ENCODE peak calls at places on chromosome 7, in five cellular contexts. U, G, S, H and C are unnamed samples.

GRCh38 chr7:28088032-28088431 is 92.6 kb downstream of the JAZF1 start:
- DNase-seq in G (no peak), S (no peak), H (no peak), U (no peak), C (no peak)

GRCh38 chr7:149209518-149210269 is 14.3 kb downstream of the ZNF282 start:
- DNase-seq in G (peak), S (no peak), H (no peak), U (peak), C (peak)

GRCh38 chr7:108114117-108114841 is 15.9 kb downstream of the LAMB4 start:
- DNase-seq in H (no peak), S (no peak), U (peak), G (peak), C (peak)

GRCh38 chr7:80760292-80760691 is 121.8 kb downstream of the CD36 start:
- DNase-seq in U (no peak), S (no peak), H (no peak), G (no peak), C (no peak)

GRCh38 chr7:139651308-139651707 is 126.5 kb downstream of the HIPK2 start:
- DNase-seq in S (no peak), U (peak), G (no peak), H (no peak), C (no peak)

GRCh38 chr7:101746311-101746710 is 71.1 kb upstream of the CUX1 start:
- DNase-seq in H (no peak), G (no peak), U (no peak), S (no peak), C (no peak)

GRCh38 chr7:18808026-18808425 is 309.4 kb downstream of the TWIST1 start:
- DNase-seq in H (no peak), G (no peak), S (no peak), U (no peak), C (no peak)

GRCh38 chr7:150379590-150380379 is 655 bp downstream of the ZNF775 start:
- DNase-seq in H (no peak), U (peak), S (no peak), G (no peak), C (peak)

GRCh38 chr7:130959743-130960207 is 225.8 kb upstream of the KLF14 start:
- DNase-seq in U (peak), G (peak), S (no peak), H (no peak), C (peak)

GRCh38 chr7:128053023-128053422 is 21.8 kb upstream of the LRRC4 start:
- DNase-seq in H (no peak), U (peak), G (peak), S (no peak), C (peak)

GRCh38 chr7:159144756-159145543 is at the start of gene VIPR2:
- DNase-seq in S (peak), U (peak), H (peak), G (no peak), C (no peak)

GRCh38 chr7:157870644-157871290 is 534.0 kb downstream of the DNAJB6 start:
- DNase-seq in S (no peak), U (no peak), H (no peak), G (no peak), C (no peak)

GRCh38 chr7:157464971-157465481 is 128.2 kb downstream of the DNAJB6 start:
- DNase-seq in G (no peak), H (no peak), U (no peak), S (no peak), C (no peak)

GRCh38 chr7:71096341-71096740 is 35.6 kb upstream of the GALNT17 start:
- DNase-seq in H (no peak), U (no peak), G (no peak), S (no peak), C (no peak)

GRCh38 chr7:37344886-37345579 is 103.6 kb downstream of the ELMO1 start:
- DNase-seq in G (no peak), H (no peak), U (no peak), S (no peak), C (no peak)

GRCh38 chr7:156753630-156754029 is 113.1 kb downstream of the RNF32 start:
- DNase-seq in H (no peak), S (no peak), G (no peak), U (no peak), C (no peak)

GRCh38 chr7:22487978-22488642 is 11.9 kb downstream of the STEAP1B start:
- DNase-seq in H (no peak), G (no peak), U (no peak), S (no peak), C (peak)

GRCh38 chr7:158676171-158676840 is 28.3 kb downstream of the NCAPG2 start:
- DNase-seq in S (no peak), H (no peak), U (no peak), G (no peak), C (no peak)

GRCh38 chr7:409344-410281 is 110.0 kb downstream of the PDGFA start:
- DNase-seq in S (no peak), G (no peak), U (no peak), H (peak), C (no peak)

GRCh38 chr7:128045766-128046165 is 14.5 kb upstream of the LRRC4 start:
- DNase-seq in G (no peak), U (peak), H (no peak), S (no peak), C (no peak)

GRCh38 chr7:64562246-64562620 is 638 bp downstream of the ZNF680 start:
- DNase-seq in S (no peak), U (no peak), G (peak), H (no peak), C (no peak)

GRCh38 chr7:19772858-19773337 is 519 bp downstream of the TMEM196 start:
- DNase-seq in S (no peak), G (peak), U (peak), H (no peak), C (peak)

GRCh38 chr7:155225095-155225494 is 72.6 kb upstream of the INSIG1 start:
- DNase-seq in G (no peak), U (no peak), S (no peak), H (no peak), C (no peak)

GRCh38 chr7:17913250-17913649 is 27.0 kb downstream of the SNX13 start:
- DNase-seq in S (no peak), G (no peak), U (no peak), H (no peak), C (peak)

GRCh38 chr7:136900005-136900404 is 31.6 kb downstream of the CHRM2 start:
- DNase-seq in U (no peak), H (no peak), G (no peak), S (no peak), C (no peak)

GRCh38 chr7:16089191-16089590 is 332.1 kb downstream of the CRPPA start:
- DNase-seq in S (no peak), G (no peak), H (no peak), U (no peak), C (no peak)

GRCh38 chr7:132750530-132751281 is 174.4 kb upstream of the PLXNA4 start:
- DNase-seq in H (no peak), U (no peak), G (no peak), S (no peak), C (no peak)

GRCh38 chr7:155576416-155576815 is 30.1 kb upstream of the CNPY1 start:
- DNase-seq in S (no peak), G (no peak), H (peak), U (no peak), C (no peak)

GRCh38 chr7:151248191-151249033 is at the start of gene SMARCD3:
- DNase-seq in G (peak), U (peak), S (peak), H (peak), C (peak)

GRCh38 chr7:28808786-28809533 is 149.2 kb downstream of the TRIL start:
- DNase-seq in G (no peak), S (no peak), U (no peak), H (no peak), C (no peak)

GRCh38 chr7:24756989-24757798 is at the start of gene GSDME:
- DNase-seq in H (peak), S (peak), U (peak), G (peak), C (peak)

GRCh38 chr7:106063692-106064091 is 48.4 kb downstream of the SYPL1 start:
- DNase-seq in U (no peak), H (no peak), G (no peak), S (no peak), C (no peak)

GRCh38 chr7:2873686-2874551 is 29.8 kb upstream of the GNA12 start:
- DNase-seq in H (no peak), U (peak), S (no peak), G (peak), C (peak)

GRCh38 chr7:147547252-147547897 is 1043.2 kb upstream of the C7orf33 start:
- DNase-seq in S (no peak), G (peak), H (no peak), U (peak), C (peak)

GRCh38 chr7:158495780-158496179 is 91.8 kb downstream of the PTPRN2 start:
- DNase-seq in S (no peak), U (peak), H (no peak), G (peak), C (peak)

GRCh38 chr7:47693161-47693740 is 111.3 kb upstream of the TNS3 start:
- DNase-seq in G (no peak), H (no peak), U (peak), S (no peak), C (no peak)

GRCh38 chr7:155814569-155815276 is 2.5 kb upstream of the SHH start:
- DNase-seq in U (peak), S (no peak), G (no peak), H (no peak), C (no peak)

GRCh38 chr7:40541336-40541735 is 406.5 kb downstream of the SUGCT start:
- DNase-seq in H (no peak), S (no peak), G (no peak), U (no peak), C (no peak)

GRCh38 chr7:620052-620451 is 100.4 kb upstream of the PDGFA start:
- DNase-seq in G (peak), U (peak), S (no peak), H (no peak), C (no peak)